ENCODE peak calls at places on chromosomes 6 and 20, in four cellular contexts. One of them, this sample, is unnamed.

GRCh38 chr20:50872562-50873288 is 58.5 kb downstream of the ADNP start:
- DNase-seq in T-helper 2 cell: no peak
- DNase-seq in DMS53: no peak
- DNase-seq in uterus: no peak
- DNase-seq in this sample: no peak

GRCh38 chr6:9197726-9198125 is 762.4 kb upstream of the SLC35B3 start:
- DNase-seq in T-helper 2 cell: no peak
- DNase-seq in DMS53: no peak
- DNase-seq in uterus: no peak
- DNase-seq in this sample: no peak

GRCh38 chr20:51540585-51540984 is 1.9 kb downstream of the NFATC2 start:
- DNase-seq in T-helper 2 cell: no peak
- DNase-seq in DMS53: no peak
- DNase-seq in uterus: no peak
- DNase-seq in this sample: no peak

GRCh38 chr6:157184202-157185015 is 138.9 kb downstream of the TMEM242 start:
- DNase-seq in T-helper 2 cell: peak
- DNase-seq in DMS53: peak
- DNase-seq in uterus: peak
- DNase-seq in this sample: peak

GRCh38 chr6:165819394-165819793 is 156.4 kb upstream of the PDE10A start:
- DNase-seq in T-helper 2 cell: no peak
- DNase-seq in DMS53: no peak
- DNase-seq in uterus: no peak
- DNase-seq in this sample: no peak

GRCh38 chr6:168420084-168420483 is 20.9 kb upstream of the SMOC2 start:
- DNase-seq in T-helper 2 cell: no peak
- DNase-seq in DMS53: no peak
- DNase-seq in uterus: no peak
- DNase-seq in this sample: no peak

GRCh38 chr6:4459981-4460380 is 316.2 kb upstream of the CDYL start:
- DNase-seq in T-helper 2 cell: no peak
- DNase-seq in DMS53: no peak
- DNase-seq in uterus: no peak
- DNase-seq in this sample: no peak

GRCh38 chr20:37796733-37797132 is 102.9 kb downstream of the CTNNBL1 start:
- DNase-seq in T-helper 2 cell: no peak
- DNase-seq in DMS53: no peak
- DNase-seq in uterus: no peak
- DNase-seq in this sample: no peak

GRCh38 chr20:62142252-62143117 is 709 bp downstream of the PSMA7 start:
- DNase-seq in T-helper 2 cell: no peak
- DNase-seq in DMS53: peak
- DNase-seq in uterus: no peak
- DNase-seq in this sample: no peak

GRCh38 chr20:46157625-46158024 is 39.5 kb downstream of the CD40 start:
- DNase-seq in T-helper 2 cell: no peak
- DNase-seq in DMS53: no peak
- DNase-seq in uterus: no peak
- DNase-seq in this sample: no peak